ENCODE peak calls at places on chromosome 10, in eight cellular contexts. H is neural crest cell; L is T-helper 1 cell; P is pons; Y is pulmonary artery endothelial cell; C is psoas muscle; F is left cardiac atrium; K is CD4-positive, alpha-beta T cell. I is an unnamed sample.
A peak's percentile ranks its signal among the peaks of the same experiment; 100 is the strongest.

GRCh38 chr10:64396105-64396504 is 874.9 kb downstream of the REEP3 start:
- DNase-seq in P (no peak), F (no peak), C (no peak), K (no peak), Y (no peak), L (no peak), H (no peak), I (no peak)

GRCh38 chr10:23342213-23342884 is 2.2 kb downstream of the C10orf67 start:
- DNase-seq in Y (no peak), P (no peak), F (no peak), K (no peak), H (no peak), L (no peak), C (no peak), I (no peak)

GRCh38 chr10:106224676-106225075 is 939.8 kb downstream of the SORCS1 start:
- DNase-seq in P (no peak), L (no peak), F (no peak), K (no peak), C (no peak), H (no peak), Y (no peak), I (no peak)

GRCh38 chr10:78907458-78908211 is 161.1 kb upstream of the ZMIZ1 start:
- DNase-seq in H (no peak), L (no peak), P (no peak), C (no peak), Y (no peak), K (no peak), F (no peak), I (no peak)

GRCh38 chr10:24448351-24449009 is 239.5 kb downstream of the KIAA1217 start:
- DNase-seq in P (no peak), C (no peak), Y (peak; percentile 22), H (no peak), F (no peak), K (no peak), L (no peak), I (no peak)

GRCh38 chr10:131464789-131465188 is 153.3 kb upstream of the TCERG1L start:
- DNase-seq in Y (no peak), H (no peak), K (no peak), C (no peak), P (no peak), F (no peak), L (no peak), I (no peak)

GRCh38 chr10:1173091-1173490 is 116.9 kb downstream of the WDR37 start:
- DNase-seq in C (no peak), Y (no peak), P (no peak), L (no peak), F (no peak), H (no peak), K (no peak), I (no peak)

GRCh38 chr10:12707461-12708185 is 293.9 kb downstream of the CCDC3 start:
- DNase-seq in L (no peak), K (no peak), F (no peak), P (peak; percentile 29), C (no peak), H (peak; percentile 37), Y (peak; percentile 95), I (no peak)

GRCh38 chr10:49312291-49312869 is 13.4 kb downstream of the C10orf71 start:
- DNase-seq in P (no peak), H (no peak), F (no peak), K (no peak), Y (no peak), L (no peak), C (no peak), I (no peak)

GRCh38 chr10:50788951-50789904 is 49.5 kb downstream of the ASAH2B start:
- DNase-seq in H (no peak), F (no peak), C (no peak), P (peak; percentile 7), K (no peak), Y (no peak), L (no peak), I (peak; percentile 55)

GRCh38 chr10:58696736-58697135 is 184.1 kb downstream of the BICC1 start:
- DNase-seq in K (no peak), F (no peak), C (no peak), L (no peak), Y (no peak), H (no peak), P (no peak), I (no peak)

GRCh38 chr10:110528224-110528997 is 30.7 kb downstream of the DUSP5 start:
- DNase-seq in Y (no peak), H (no peak), C (no peak), P (no peak), L (no peak), K (no peak), F (no peak), I (no peak)

GRCh38 chr10:16728266-16728665 is 89.0 kb downstream of the RSU1 start:
- DNase-seq in F (no peak), L (no peak), K (no peak), H (no peak), C (no peak), P (no peak), Y (no peak), I (no peak)

GRCh38 chr10:50216894-50217293 is 34.4 kb downstream of the ASAH2 start:
- DNase-seq in H (no peak), K (no peak), P (peak; percentile 10), C (no peak), Y (no peak), L (no peak), F (no peak), I (no peak)

GRCh38 chr10:110326351-110327032 is 21.8 kb upstream of the SMNDC1 start:
- DNase-seq in K (no peak), H (no peak), C (no peak), P (no peak), F (no peak), Y (no peak), L (no peak), I (no peak)

GRCh38 chr10:110834622-110835219 is 37.0 kb upstream of the PDCD4 start:
- DNase-seq in F (peak; percentile 43), C (no peak), L (no peak), H (no peak), Y (no peak), P (no peak), K (peak; percentile 17), I (peak; percentile 42)

GRCh38 chr10:72407471-72407870 is 52.8 kb upstream of the DNAJB12 start:
- DNase-seq in F (no peak), K (no peak), L (no peak), C (no peak), Y (no peak), P (no peak), H (no peak), I (no peak)

GRCh38 chr10:132054564-132054963 is 11.2 kb upstream of the JAKMIP3 start:
- DNase-seq in K (no peak), L (no peak), H (peak; percentile 32), P (no peak), F (no peak), Y (no peak), C (no peak), I (peak; percentile 42)

GRCh38 chr10:132619927-132620326 is 82.3 kb downstream of the INPP5A start:
- DNase-seq in L (no peak), F (no peak), C (no peak), Y (no peak), H (no peak), K (no peak), P (no peak), I (no peak)

GRCh38 chr10:11237571-11237970 is 219.9 kb downstream of the CELF2 start:
- DNase-seq in C (no peak), H (no peak), K (no peak), L (peak; percentile 18), Y (no peak), F (no peak), P (no peak), I (no peak)

GRCh38 chr10:95789928-95790327 is 34.0 kb downstream of the ENTPD1 start:
- DNase-seq in P (no peak), L (no peak), Y (no peak), C (no peak), H (no peak), K (no peak), F (no peak), I (no peak)

I was measured in HEK293T.